ENCODE peak calls at places on chromosomes 4 and X, in seven cellular contexts. Y is HuH-7, B is EH, J is non-pigmented ciliary epithelial cell, R is AG08396, W is A549, I is lower leg skin. M is an unnamed sample.
A peak's percentile ranks its signal among the peaks of the same experiment; 100 is the strongest.

GRCh38 chr4:53905935-53906377 is 158.4 kb downstream of the CHIC2 start:
- DNase-seq in Y (peak; percentile 53), R (peak; percentile 28), W (peak; percentile 49), B (peak; percentile 74), I (peak; percentile 37), J (no peak), M (no peak)

GRCh38 chrX:16848541-16848940 is 21.6 kb downstream of the RBBP7 start:
- DNase-seq in Y (no peak), B (no peak), R (no peak), I (no peak), J (no peak), W (no peak), M (no peak)

GRCh38 chrX:133937022-133937421 is 48.4 kb downstream of the GPC3 start:
- DNase-seq in B (no peak), Y (no peak), R (no peak), J (no peak), W (no peak), I (no peak), M (no peak)

GRCh38 chrX:39859991-39860861 is 237.5 kb downstream of the BCOR start:
- DNase-seq in B (peak; percentile 63), J (no peak), W (peak; percentile 65), R (peak; percentile 48), I (no peak), Y (no peak), M (peak; percentile 87)

GRCh38 chr4:51895816-51896408 is 53.0 kb downstream of the DCUN1D4 start:
- DNase-seq in J (no peak), Y (peak; percentile 85), W (peak; percentile 70), R (peak; percentile 78), B (peak; percentile 75), I (peak; percentile 43), M (peak; percentile 70)

GRCh38 chr4:8241211-8241779 is 28.3 kb upstream of the HTRA3 start:
- DNase-seq in J (no peak), Y (no peak), R (no peak), W (no peak), I (no peak), B (no peak), M (no peak)

GRCh38 chr4:86283341-86283740 is 76.5 kb downstream of the MAPK10 start:
- DNase-seq in Y (no peak), B (no peak), J (no peak), I (no peak), W (no peak), R (no peak), M (no peak)

GRCh38 chr4:954211-955020 is 19.0 kb downstream of the DGKQ start:
- DNase-seq in I (no peak), Y (no peak), W (no peak), J (no peak), B (no peak), R (no peak), M (no peak)

GRCh38 chr4:89305712-89306437 is 1.7 kb downstream of the GPRIN3 start:
- DNase-seq in R (no peak), J (no peak), W (peak; percentile 71), Y (no peak), B (peak; percentile 5), I (no peak), M (no peak)

GRCh38 chr4:172996571-172997216 is 171.9 kb upstream of the GALNT7 start:
- DNase-seq in Y (no peak), B (peak; percentile 55), R (peak; percentile 55), I (no peak), J (no peak), W (peak; percentile 42), M (no peak)

GRCh38 chr4:108036252-108036651 is 46.6 kb downstream of the HADH start:
- DNase-seq in Y (no peak), R (no peak), J (no peak), B (no peak), W (no peak), I (no peak), M (no peak)

GRCh38 chrX:17328837-17329236 is 46.2 kb upstream of the NHS start:
- DNase-seq in B (no peak), R (no peak), W (no peak), Y (no peak), I (no peak), J (no peak), M (no peak)

GRCh38 chr4:87236851-87237250 is 16.4 kb upstream of the KLHL8 start:
- DNase-seq in W (no peak), Y (no peak), J (no peak), R (no peak), I (peak; percentile 30), B (peak; percentile 41), M (no peak)

GRCh38 chrX:123959281-123960063 is 2.0 kb upstream of the STAG2 start:
- DNase-seq in R (peak; percentile 14), Y (no peak), I (peak; percentile 39), B (peak; percentile 43), W (peak; percentile 64), J (no peak), M (no peak)

GRCh38 chr4:84920591-84920990 is 45.9 kb downstream of the WDFY3 start:
- DNase-seq in W (no peak), R (peak; percentile 17), J (peak; percentile 22), B (peak; percentile 74), I (no peak), Y (no peak), M (no peak)

GRCh38 chr4:152273343-152273742 is 262.5 kb downstream of the FBXW7 start:
- DNase-seq in I (no peak), J (no peak), W (no peak), R (no peak), B (peak; percentile 47), Y (no peak), M (no peak)

GRCh38 chrX:4035874-4036273 is 322.4 kb upstream of the PRKX start:
- DNase-seq in W (no peak), J (no peak), B (no peak), R (no peak), Y (no peak), I (no peak), M (no peak)

GRCh38 chr4:18366762-18367358 is 345.3 kb upstream of the LCORL start:
- DNase-seq in J (no peak), Y (no peak), B (peak; percentile 27), R (no peak), I (no peak), W (peak; percentile 18), M (no peak)

GRCh38 chrX:10199212-10199611 is 42.4 kb downstream of the CLCN4 start:
- DNase-seq in R (no peak), Y (no peak), W (no peak), J (no peak), B (peak; percentile 36), I (peak; percentile 23), M (no peak)

GRCh38 chrX:46072776-46073175 is 472.4 kb downstream of the ZNF674 start:
- DNase-seq in W (no peak), B (no peak), I (no peak), J (no peak), Y (no peak), R (no peak), M (no peak)

GRCh38 chr4:98514930-98515809 is 143.2 kb downstream of the TSPAN5 start:
- DNase-seq in W (no peak), J (no peak), I (no peak), Y (no peak), B (peak; percentile 63), R (no peak), M (no peak)

GRCh38 chr4:169220854-169221311 is 49.9 kb downstream of the SH3RF1 start:
- DNase-seq in W (no peak), I (no peak), J (no peak), Y (no peak), B (no peak), R (no peak), M (no peak)

M was measured in stimulated activated effector memory CD8-positive, alpha-beta T cell treated with anti-CD3 and anti-CD28 coated beads, Interleukin-12 subunit alpha, Interleukin-12 subunit beta, amount 100 ng/mL, for 72 hours.